ENCODE peak calls at places on chromosomes 6 and 20, in ten cellular contexts. N is transverse colon; L is endothelial cell; T is hepatocyte; Z is HFF-Myc; X is pancreas; M is GM13977; B is AG10803; U is CD4-positive, alpha-beta T cell; W is progenitor cell of endocrine pancreas. D is an unnamed sample.

GRCh38 chr6:3938715-3939376 is 89.7 kb downstream of the FAM50B start:
- DNase-seq in N (no peak), L (no peak), T (no peak), Z (no peak), X (no peak), M (no peak), B (no peak), U (no peak), W (no peak), D (no peak)

GRCh38 chr6:75922226-75922625 is 150.2 kb downstream of the IMPG1 start:
- DNase-seq in N (no peak), L (no peak), T (no peak), Z (peak; percentile 17), X (no peak), M (no peak), B (peak; percentile 13), U (no peak), W (no peak), D (peak; percentile 66)

GRCh38 chr6:128365520-128366160 is 154.8 kb downstream of the PTPRK start:
- DNase-seq in N (peak; percentile 25), L (no peak), T (peak; percentile 17), Z (no peak), X (no peak), M (no peak), B (no peak), U (no peak), W (no peak), D (peak; percentile 19)

GRCh38 chr6:24448828-24449525 is 40.4 kb downstream of the GPLD1 start:
- DNase-seq in N (no peak), L (no peak), T (no peak), Z (no peak), X (no peak), M (no peak), B (no peak), U (no peak), W (no peak), D (peak; percentile 31)

GRCh38 chr20:45588800-45589199 is 9.7 kb upstream of the WFDC8 start:
- DNase-seq in N (no peak), L (no peak), T (no peak), Z (no peak), X (no peak), M (no peak), B (no peak), U (no peak), W (no peak), D (peak; percentile 12)

GRCh38 chr20:10079964-10080363 is 45.2 kb downstream of the ANKEF1 start:
- DNase-seq in N (no peak), L (no peak), T (no peak), Z (no peak), X (no peak), M (no peak), B (peak; percentile 98), U (no peak), W (no peak), D (peak; percentile 100)

GRCh38 chr6:4102687-4103244 is 23.8 kb upstream of the FAM217A start:
- DNase-seq in N (no peak), L (no peak), T (no peak), Z (no peak), X (no peak), M (no peak), B (no peak), U (no peak), W (no peak), D (no peak)

GRCh38 chr20:44501448-44501847 is 20.4 kb downstream of the SERINC3 start:
- DNase-seq in N (no peak), L (no peak), T (no peak), Z (no peak), X (no peak), M (no peak), B (peak; percentile 81), U (no peak), W (no peak), D (peak; percentile 17)

GRCh38 chr20:58596244-58597010 is 54.7 kb upstream of the STX16 start:
- DNase-seq in N (no peak), L (no peak), T (no peak), Z (no peak), X (no peak), M (no peak), B (peak; percentile 34), U (no peak), W (no peak), D (no peak)

GRCh38 chr20:896626-897025 is 19.5 kb downstream of the ANGPT4 start:
- DNase-seq in N (no peak), L (no peak), T (no peak), Z (no peak), X (no peak), M (no peak), B (no peak), U (no peak), W (no peak), D (no peak)

GRCh38 chr6:68718379-68719073 is 83.4 kb downstream of the ADGRB3 start:
- DNase-seq in N (no peak), L (no peak), T (no peak), Z (no peak), X (no peak), M (no peak), B (peak; percentile 17), U (no peak), W (no peak), D (peak; percentile 87)

GRCh38 chr6:139472341-139473038 is 98.0 kb upstream of the CITED2 start:
- DNase-seq in N (no peak), L (no peak), T (no peak), Z (no peak), X (no peak), M (no peak), B (peak; percentile 74), U (no peak), W (no peak), D (no peak)

DNA sequence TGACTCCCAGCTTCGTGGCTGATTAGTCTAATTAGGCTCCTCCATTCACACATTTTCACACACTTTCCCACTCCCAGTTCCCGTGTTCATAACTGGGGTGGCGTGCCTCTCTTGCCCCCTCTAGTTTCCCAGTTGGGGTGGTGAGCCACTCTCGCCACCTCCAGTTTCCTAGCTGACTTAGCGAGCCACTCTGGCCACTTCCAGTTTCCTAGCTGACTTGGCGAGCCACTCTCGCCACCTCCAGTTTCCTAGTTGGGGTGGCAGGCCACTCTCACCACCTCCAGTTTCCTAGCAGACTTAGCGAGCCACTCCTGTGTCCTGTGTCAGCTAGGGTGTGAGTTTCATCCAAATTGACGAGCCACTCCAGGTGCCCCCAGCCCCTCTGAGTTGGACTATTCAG is 7.4 kb upstream of the GMPR start:
- DNase-seq in N (no peak), L (no peak), T (no peak), Z (no peak), X (no peak), M (no peak), B (no peak), U (no peak), W (no peak), D (no peak)
- TF ChIP-seq CTCF in N (no peak), L (no peak), T (no peak), Z (no peak), X (no peak), M (no peak), B (no peak), U (no peak), W (no peak), D (no peak)

DNA sequence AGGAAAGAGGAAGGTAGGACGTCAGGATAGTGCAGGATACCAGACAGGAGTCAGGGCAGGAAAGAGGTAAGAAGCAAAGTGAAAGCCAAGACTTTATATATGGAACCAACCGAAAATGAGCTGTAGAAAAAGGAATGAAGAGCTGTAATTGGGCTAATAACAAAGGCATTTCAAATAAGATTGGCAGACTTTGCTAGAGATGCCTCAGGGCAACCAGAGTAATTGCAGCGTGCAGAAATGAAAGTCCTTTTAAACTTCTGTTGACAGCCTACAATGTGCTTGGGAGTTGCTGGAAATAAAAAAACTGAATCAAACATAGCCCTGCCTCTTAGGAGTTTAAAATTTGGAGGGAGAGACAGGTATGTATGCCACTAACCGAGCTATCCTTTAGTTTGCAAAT is 56.4 kb upstream of the NKX2-4 start:
- DNase-seq in N (no peak), L (no peak), T (no peak), Z (no peak), X (no peak), M (no peak), B (no peak), U (no peak), W (no peak), D (no peak)
- TF ChIP-seq CTCF in N (no peak), L (no peak), T (no peak), Z (no peak), X (no peak), M (no peak), B (no peak), U (no peak), W (no peak), D (no peak)

DNA sequence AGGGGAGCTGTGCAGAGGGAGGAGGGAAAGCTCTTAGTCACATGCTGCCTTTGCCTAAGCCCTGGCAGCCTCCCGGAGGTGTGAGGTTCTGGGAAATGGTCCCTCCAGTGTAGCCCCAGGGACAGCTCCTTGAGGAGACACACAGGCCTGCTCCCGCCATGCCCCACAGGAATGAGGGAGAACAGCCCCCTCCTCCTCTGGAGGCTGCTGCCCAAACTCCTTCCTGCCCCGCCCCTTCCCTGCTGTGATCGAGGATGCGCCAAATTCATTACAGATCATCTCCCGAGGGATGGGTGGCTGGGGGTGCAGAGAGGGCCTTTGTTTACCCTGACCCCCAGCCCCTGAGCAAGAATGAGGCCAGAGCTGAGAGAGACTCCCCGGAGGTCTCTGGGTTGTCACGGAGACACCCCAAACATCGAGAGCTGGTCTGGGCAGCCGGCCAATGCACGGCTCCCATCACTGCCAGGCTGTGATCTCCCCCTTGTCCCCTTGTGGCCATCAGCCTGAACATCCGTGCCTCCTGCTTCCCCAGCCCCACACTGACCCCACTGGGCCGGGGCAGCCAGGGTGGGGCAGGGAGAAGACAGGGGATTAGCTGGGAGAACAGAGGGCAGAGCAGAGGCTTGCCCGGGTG is 8.4 kb downstream of the CYP21A2 start:
- DNase-seq in N (no peak), L (no peak), T (peak; percentile 17), Z (no peak), X (no peak), M (peak; percentile 9), B (peak; percentile 11), U (no peak), W (no peak), D (no peak)
- TF ChIP-seq CTCF in N (no peak), L (no peak), T (no peak), Z (no peak), X (no peak), M (no peak), B (peak; percentile 13), U (no peak), W (no peak), D (no peak)

GRCh38 chr20:17536944-17537444 is 5.8 kb upstream of the BFSP1 start:
- DNase-seq in N (peak; percentile 78), L (peak; percentile 71), T (peak; percentile 85), Z (peak; percentile 67), X (peak; percentile 46), M (peak; percentile 67), B (peak; percentile 75), U (peak; percentile 53), W (peak; percentile 59), D (peak; percentile 68)
- TF ChIP-seq CTCF in N (peak; percentile 87), L (peak; percentile 81), T (peak; percentile 97), Z (peak; percentile 90), X (peak; percentile 82), M (peak; percentile 83), B (peak; percentile 98), U (peak; percentile 77), W (peak; percentile 89), D (peak; percentile 89)

DNA sequence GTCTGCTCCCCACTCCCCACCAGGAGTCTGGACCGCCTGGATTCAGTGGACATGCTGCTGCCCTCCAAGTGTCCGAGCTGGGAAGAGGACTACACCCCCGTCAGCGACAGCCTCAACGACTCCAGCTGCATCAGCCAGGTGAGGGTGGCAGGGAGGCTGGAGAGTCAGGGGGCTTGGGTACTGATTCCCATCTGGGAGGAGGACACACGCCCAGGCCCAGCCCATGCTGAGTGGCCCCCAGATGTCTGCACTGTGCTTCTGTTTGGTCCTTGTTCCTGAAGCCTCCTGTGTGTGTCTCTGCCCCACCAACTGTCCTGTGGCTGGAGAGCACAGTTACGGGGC is 101.6 kb upstream of the MYL9 start:
- DNase-seq in N (no peak), L (no peak), T (no peak), Z (no peak), X (no peak), M (no peak), B (no peak), U (no peak), W (no peak), D (no peak)
- TF ChIP-seq CTCF in N (no peak), L (no peak), T (no peak), Z (no peak), X (no peak), M (no peak), B (no peak), U (peak; percentile 12), W (no peak), D (no peak)

D was measured in bronchial epithelial cell.